ENCODE peak calls at places on chromosomes 6 and 20, in four cellular contexts. J, F, H and R are unnamed samples.

GRCh38 chr6:112286756-112287155 is 32.4 kb upstream of the LAMA4 start:
- DNase-seq in J (no peak), F (no peak), H (no peak), R (peak)

GRCh38 chr6:44062105-44062770 is 65.0 kb downstream of the MRPL14 start:
- DNase-seq in J (no peak), F (no peak), H (no peak), R (no peak)

GRCh38 chr6:141261016-141261671 is 871.6 kb upstream of the GJE1 start:
- DNase-seq in J (no peak), F (no peak), H (no peak), R (no peak)

GRCh38 chr6:33631971-33632585 is 11.0 kb downstream of the ITPR3 start:
- DNase-seq in J (no peak), F (no peak), H (no peak), R (no peak)

GRCh38 chr6:149476789-149477455 is 7.9 kb downstream of the ZC3H12D start:
- DNase-seq in J (no peak), F (no peak), H (no peak), R (no peak)

GRCh38 chr6:44049989-44050871 is 77.0 kb downstream of the MRPL14 start:
- DNase-seq in J (no peak), F (peak), H (peak), R (peak)

GRCh38 chr6:106508836-106509235 is 120.5 kb downstream of the RTN4IP1 start:
- DNase-seq in J (no peak), F (peak), H (peak), R (peak)

GRCh38 chr6:37688088-37688850 is 9.4 kb downstream of the MDGA1 start:
- DNase-seq in J (no peak), F (no peak), H (no peak), R (no peak)

GRCh38 chr6:161584051-161584450 is 310.2 kb upstream of the AGPAT4 start:
- DNase-seq in J (no peak), F (peak), H (no peak), R (no peak)

GRCh38 chr6:44000164-44000842 is 126.9 kb downstream of the MRPL14 start:
- DNase-seq in J (no peak), F (peak), H (peak), R (no peak)

GRCh38 chr6:131787079-131787478 is 20.7 kb upstream of the ENPP1 start:
- DNase-seq in J (no peak), F (peak), H (peak), R (no peak)

GRCh38 chr20:41183391-41183790 is 46.0 kb downstream of the PLCG1 start:
- DNase-seq in J (no peak), F (no peak), H (no peak), R (no peak)

GRCh38 chr6:83467620-83468036 is 36.8 kb upstream of the ME1 start:
- DNase-seq in J (peak), F (no peak), H (no peak), R (no peak)

GRCh38 chr6:169556758-169557505 is 144.9 kb downstream of the WDR27 start:
- DNase-seq in J (no peak), F (no peak), H (no peak), R (no peak)

GRCh38 chr20:23727016-23727415 is 23.7 kb downstream of the CST1 start:
- DNase-seq in J (no peak), F (no peak), H (no peak), R (no peak)

GRCh38 chr6:90435207-90435899 is 138.7 kb upstream of the BACH2 start:
- DNase-seq in J (no peak), F (no peak), H (no peak), R (no peak)

GRCh38 chr6:98678481-98678880 is 155.9 kb upstream of the POU3F2 start:
- DNase-seq in J (no peak), F (no peak), H (no peak), R (no peak)

GRCh38 chr20:16028923-16029322 is 544.3 kb downstream of the KIF16B start:
- DNase-seq in J (no peak), F (no peak), H (no peak), R (no peak)

GRCh38 chr20:25252686-25253421 is 5.0 kb downstream of the PYGB start:
- DNase-seq in J (no peak), F (no peak), H (no peak), R (no peak)

GRCh38 chr20:46708172-46708860 is 1.1 kb upstream of the SLC2A10 start:
- DNase-seq in J (no peak), F (no peak), H (no peak), R (no peak)

GRCh38 chr20:47762699-47763098 is 22.6 kb downstream of the SULF2 start:
- DNase-seq in J (peak), F (no peak), H (no peak), R (peak)

GRCh38 chr6:42889815-42890214 is 10.4 kb downstream of the RPL7L1 start:
- DNase-seq in J (no peak), F (no peak), H (no peak), R (no peak)

GRCh38 chr6:157761331-157761921 is 61.6 kb upstream of the SNX9 start:
- DNase-seq in J (no peak), F (peak), H (peak), R (no peak)

GRCh38 chr6:32964776-32965175 is 3.6 kb upstream of the BRD2 start:
- DNase-seq in J (no peak), F (no peak), H (no peak), R (no peak)

GRCh38 chr6:167154291-167154690 is 3.5 kb downstream of the GPR31 start:
- DNase-seq in J (no peak), F (no peak), H (no peak), R (no peak)

GRCh38 chr6:116624036-116624805 is 7.9 kb downstream of the RSPH4A start:
- DNase-seq in J (no peak), F (no peak), H (no peak), R (no peak)

GRCh38 chr20:59082981-59083380 is 40.4 kb upstream of the PRELID3B start:
- DNase-seq in J (no peak), F (no peak), H (peak), R (peak)

GRCh38 chr6:143579703-143580102 is 68.2 kb upstream of the FUCA2 start:
- DNase-seq in J (peak), F (peak), H (peak), R (peak)

GRCh38 chr6:128519931-128520435 is 416 bp downstream of the PTPRK start:
- DNase-seq in J (no peak), F (no peak), H (no peak), R (peak)

GRCh38 chr6:13454286-13455221 is 32.8 kb downstream of the GFOD1 start:
- DNase-seq in J (peak), F (peak), H (peak), R (peak)

GRCh38 chr6:80454661-80455365 is 348.3 kb downstream of the BCKDHB start:
- DNase-seq in J (no peak), F (peak), H (peak), R (peak)

GRCh38 chr6:90691823-90692222 is 105.0 kb upstream of the MAP3K7 start:
- DNase-seq in J (no peak), F (no peak), H (no peak), R (no peak)

GRCh38 chr20:56833427-56833826 is 204.3 kb downstream of the TFAP2C start:
- DNase-seq in J (no peak), F (no peak), H (no peak), R (no peak)

GRCh38 chr6:169620171-169621125 is 81.4 kb downstream of the WDR27 start:
- DNase-seq in J (no peak), F (peak), H (peak), R (peak)